ENCODE peak calls at places on chromosome X, in six cellular contexts. O is CD4-positive, alpha-beta T cell; E is left lobe of liver; B is tibial nerve; L is ascending aorta; Z is head of caudate nucleus. A is an unnamed sample.

GRCh38 chrX:40736170-40736505 is 796 bp upstream of the MED14 start:
- DNase-seq in O (peak), E (no peak), B (no peak), L (no peak), Z (no peak), A (no peak)

GRCh38 chrX:12237131-12237530 is 98.9 kb downstream of the FRMPD4 start:
- DNase-seq in O (no peak), E (no peak), B (no peak), L (no peak), Z (no peak), A (no peak)

GRCh38 chrX:28133763-28134162 is 152.5 kb upstream of the DCAF8L1 start:
- DNase-seq in O (no peak), E (no peak), B (no peak), L (no peak), Z (no peak), A (no peak)

GRCh38 chrX:110156167-110156754 is 153.3 kb downstream of the TMEM164 start:
- DNase-seq in O (no peak), E (no peak), B (no peak), L (no peak), Z (no peak), A (no peak)

GRCh38 chrX:49710744-49711319 is 15.0 kb upstream of the PAGE1 start:
- DNase-seq in O (no peak), E (no peak), B (no peak), L (no peak), Z (no peak), A (no peak)

GRCh38 chrX:44946771-44947170 is 73.8 kb downstream of the KDM6A start:
- DNase-seq in O (no peak), E (no peak), B (no peak), L (no peak), Z (no peak), A (no peak)

GRCh38 chrX:83022020-83022419 is 486.1 kb upstream of the POU3F4 start:
- DNase-seq in O (no peak), E (no peak), B (no peak), L (no peak), Z (no peak), A (no peak)

GRCh38 chrX:72142931-72143709 is 11.4 kb upstream of the RTL5 start:
- DNase-seq in O (no peak), E (no peak), B (no peak), L (no peak), Z (no peak), A (no peak)

GRCh38 chrX:133953078-133953477 is 32.3 kb downstream of the GPC3 start:
- DNase-seq in O (no peak), E (no peak), B (no peak), L (no peak), Z (no peak), A (no peak)

GRCh38 chrX:109841257-109841656 is 108.2 kb upstream of the ACSL4 start:
- DNase-seq in O (no peak), E (no peak), B (no peak), L (no peak), Z (no peak), A (no peak)

GRCh38 chrX:107674480-107675364 is 46.4 kb downstream of the PRPS1 start:
- DNase-seq in O (no peak), E (no peak), B (peak), L (peak), Z (no peak), A (peak)

GRCh38 chrX:39261446-39262147 is 460.3 kb downstream of the MID1IP1 start:
- DNase-seq in O (no peak), E (no peak), B (no peak), L (no peak), Z (no peak), A (no peak)

GRCh38 chrX:109301177-109301576 is 180.7 kb downstream of the GUCY2F start:
- DNase-seq in O (no peak), E (no peak), B (no peak), L (no peak), Z (no peak), A (no peak)

GRCh38 chrX:153380691-153381090 is 20.5 kb downstream of the PNMA6E start:
- DNase-seq in O (no peak), E (no peak), B (no peak), L (no peak), Z (no peak), A (no peak)

GRCh38 chrX:103792916-103793540 is 16.4 kb downstream of the PLP1 start:
- DNase-seq in O (no peak), E (no peak), B (no peak), L (no peak), Z (no peak), A (no peak)

GRCh38 chrX:11770320-11770719 is 12.3 kb downstream of the MSL3 start:
- DNase-seq in O (no peak), E (no peak), B (no peak), L (no peak), Z (no peak), A (peak)

GRCh38 chrX:84340981-84341380 is 153.0 kb upstream of the RPS6KA6 start:
- DNase-seq in O (no peak), E (no peak), B (no peak), L (no peak), Z (no peak), A (no peak)

GRCh38 chrX:154799554-154800348 is 5.5 kb downstream of the MPP1 start:
- DNase-seq in O (no peak), E (peak), B (no peak), L (no peak), Z (no peak), A (peak)

GRCh38 chrX:2715066-2715600 is 24.0 kb downstream of the CD99 start:
- DNase-seq in O (no peak), E (no peak), B (no peak), L (no peak), Z (no peak), A (no peak)

GRCh38 chrX:54695816-54696487 is 102.1 kb downstream of the ITIH6 start:
- DNase-seq in O (no peak), E (no peak), B (no peak), L (no peak), Z (no peak), A (no peak)

GRCh38 chrX:40167240-40168182 is 69.8 kb upstream of the BCOR start:
- DNase-seq in O (no peak), E (no peak), B (no peak), L (no peak), Z (no peak), A (no peak)

GRCh38 chrX:13387656-13388421 is 68.0 kb upstream of the ATXN3L start:
- DNase-seq in O (no peak), E (no peak), B (no peak), L (no peak), Z (no peak), A (no peak)

GRCh38 chrX:43166874-43167273 is 388.9 kb upstream of the PPP1R2C start:
- DNase-seq in O (no peak), E (no peak), B (no peak), L (no peak), Z (no peak), A (no peak)

GRCh38 chrX:97189668-97190067 is 306.0 kb downstream of the RPA4 start:
- DNase-seq in O (no peak), E (no peak), B (no peak), L (no peak), Z (no peak), A (no peak)

GRCh38 chrX:111837226-111837625 is 38.8 kb upstream of the TRPC5OS start:
- DNase-seq in O (no peak), E (no peak), B (no peak), L (no peak), Z (no peak), A (no peak)

GRCh38 chrX:16788477-16788876 is 2.2 kb downstream of the TXLNG start:
- DNase-seq in O (no peak), E (no peak), B (no peak), L (no peak), Z (no peak), A (no peak)

GRCh38 chrX:27915617-27916016 is 65.6 kb downstream of the DCAF8L1 start:
- DNase-seq in O (no peak), E (no peak), B (no peak), L (no peak), Z (no peak), A (no peak)

GRCh38 chrX:78168065-78168464 is 28.6 kb upstream of the TAF9B start:
- DNase-seq in O (no peak), E (no peak), B (no peak), L (no peak), Z (no peak), A (no peak)

GRCh38 chrX:120309873-120310730 is 1.2 kb downstream of the TMEM255A start:
- DNase-seq in O (no peak), E (no peak), B (no peak), L (no peak), Z (no peak), A (no peak)

GRCh38 chrX:48493890-48494364 is 14.9 kb upstream of the PORCN start:
- DNase-seq in O (no peak), E (no peak), B (no peak), L (no peak), Z (no peak), A (peak)

GRCh38 chrX:2469196-2469685 is 31.5 kb downstream of the DHRSX start:
- DNase-seq in O (no peak), E (no peak), B (no peak), L (no peak), Z (no peak), A (no peak)

GRCh38 chrX:137171626-137172025 is 137.8 kb upstream of the GPR101 start:
- DNase-seq in O (no peak), E (no peak), B (no peak), L (no peak), Z (no peak), A (no peak)

GRCh38 chrX:25523574-25523973 is 507.8 kb upstream of the ARX start:
- DNase-seq in O (no peak), E (no peak), B (no peak), L (no peak), Z (peak), A (no peak)

GRCh38 chrX:123093792-123094191 is 90.3 kb upstream of the GRIA3 start:
- DNase-seq in O (no peak), E (no peak), B (no peak), L (no peak), Z (no peak), A (no peak)